ENCODE peak calls at places on chromosomes 5 and 9, in five cellular contexts. One of them, this sample, is unnamed.

GRCh38 chr5:147290261-147290660 is 55.4 kb downstream of the STK32A start:
- DNase-seq in lower leg skin: no peak
- DNase-seq in HFF-Myc: no peak
- DNase-seq in heart right ventricle: no peak
- DNase-seq in brain microvascular endothelial cell: no peak
- DNase-seq in this sample: no peak

GRCh38 chr9:77922587-77922986 is 109.0 kb downstream of the GNAQ start:
- DNase-seq in lower leg skin: no peak
- DNase-seq in HFF-Myc: no peak
- DNase-seq in heart right ventricle: no peak
- DNase-seq in brain microvascular endothelial cell: peak; percentile 57
- DNase-seq in this sample: no peak

GRCh38 chr9:72228282-72228681 is 79.0 kb downstream of the GDA start:
- DNase-seq in lower leg skin: no peak
- DNase-seq in HFF-Myc: no peak
- DNase-seq in heart right ventricle: no peak
- DNase-seq in brain microvascular endothelial cell: no peak
- DNase-seq in this sample: no peak

GRCh38 chr9:132827366-132827765 is 50.7 kb downstream of the AK8 start:
- DNase-seq in lower leg skin: no peak
- DNase-seq in HFF-Myc: no peak
- DNase-seq in heart right ventricle: no peak
- DNase-seq in brain microvascular endothelial cell: no peak
- DNase-seq in this sample: no peak

GRCh38 chr5:2985718-2986117 is 234.2 kb upstream of the IRX2 start:
- DNase-seq in lower leg skin: no peak
- DNase-seq in HFF-Myc: no peak
- DNase-seq in heart right ventricle: no peak
- DNase-seq in brain microvascular endothelial cell: no peak
- DNase-seq in this sample: no peak

GRCh38 chr5:52915176-52915875 is 73.8 kb upstream of the ITGA2 start:
- DNase-seq in lower leg skin: peak; percentile 37
- DNase-seq in HFF-Myc: peak; percentile 60
- DNase-seq in heart right ventricle: peak; percentile 8
- DNase-seq in brain microvascular endothelial cell: peak; percentile 76
- DNase-seq in this sample: peak; percentile 87

GRCh38 chr9:129317179-129318011 is 139.3 kb upstream of the IER5L start:
- DNase-seq in lower leg skin: peak; percentile 7
- DNase-seq in HFF-Myc: no peak
- DNase-seq in heart right ventricle: no peak
- DNase-seq in brain microvascular endothelial cell: peak; percentile 51
- DNase-seq in this sample: no peak

GRCh38 chr5:117624226-117624625 is 1049.6 kb upstream of the SEMA6A start:
- DNase-seq in lower leg skin: no peak
- DNase-seq in HFF-Myc: no peak
- DNase-seq in heart right ventricle: no peak
- DNase-seq in brain microvascular endothelial cell: no peak
- DNase-seq in this sample: no peak

GRCh38 chr5:7179364-7179763 is 216.6 kb upstream of the ADCY2 start:
- DNase-seq in lower leg skin: no peak
- DNase-seq in HFF-Myc: no peak
- DNase-seq in heart right ventricle: no peak
- DNase-seq in brain microvascular endothelial cell: no peak
- DNase-seq in this sample: no peak

GRCh38 chr5:159631001-159631400 is 285.3 kb upstream of the ADRA1B start:
- DNase-seq in lower leg skin: no peak
- DNase-seq in HFF-Myc: no peak
- DNase-seq in heart right ventricle: no peak
- DNase-seq in brain microvascular endothelial cell: no peak
- DNase-seq in this sample: no peak

GRCh38 chr5:55601209-55601618 is 66.5 kb upstream of the PLPP1 start:
- DNase-seq in lower leg skin: peak; percentile 87
- DNase-seq in HFF-Myc: peak; percentile 82
- DNase-seq in heart right ventricle: peak; percentile 74
- DNase-seq in brain microvascular endothelial cell: peak; percentile 81
- DNase-seq in this sample: peak; percentile 90

GRCh38 chr9:4663956-4664355 is 1.9 kb downstream of the PLPP6 start:
- DNase-seq in lower leg skin: no peak
- DNase-seq in HFF-Myc: no peak
- DNase-seq in heart right ventricle: no peak
- DNase-seq in brain microvascular endothelial cell: no peak
- DNase-seq in this sample: no peak

GRCh38 chr9:4665357-4665756 is 923 bp downstream of the SPATA6L start:
- DNase-seq in lower leg skin: no peak
- DNase-seq in HFF-Myc: no peak
- DNase-seq in heart right ventricle: no peak
- DNase-seq in brain microvascular endothelial cell: no peak
- DNase-seq in this sample: no peak

GRCh38 chr9:4668604-4669003 is 2.3 kb upstream of the SPATA6L start:
- DNase-seq in lower leg skin: no peak
- DNase-seq in HFF-Myc: no peak
- DNase-seq in heart right ventricle: no peak
- DNase-seq in brain microvascular endothelial cell: no peak
- DNase-seq in this sample: no peak

GRCh38 chr9:4667681-4668080 is 1.4 kb upstream of the SPATA6L start:
- DNase-seq in lower leg skin: no peak
- DNase-seq in HFF-Myc: no peak
- DNase-seq in heart right ventricle: no peak
- DNase-seq in brain microvascular endothelial cell: no peak
- DNase-seq in this sample: no peak

DNA sequence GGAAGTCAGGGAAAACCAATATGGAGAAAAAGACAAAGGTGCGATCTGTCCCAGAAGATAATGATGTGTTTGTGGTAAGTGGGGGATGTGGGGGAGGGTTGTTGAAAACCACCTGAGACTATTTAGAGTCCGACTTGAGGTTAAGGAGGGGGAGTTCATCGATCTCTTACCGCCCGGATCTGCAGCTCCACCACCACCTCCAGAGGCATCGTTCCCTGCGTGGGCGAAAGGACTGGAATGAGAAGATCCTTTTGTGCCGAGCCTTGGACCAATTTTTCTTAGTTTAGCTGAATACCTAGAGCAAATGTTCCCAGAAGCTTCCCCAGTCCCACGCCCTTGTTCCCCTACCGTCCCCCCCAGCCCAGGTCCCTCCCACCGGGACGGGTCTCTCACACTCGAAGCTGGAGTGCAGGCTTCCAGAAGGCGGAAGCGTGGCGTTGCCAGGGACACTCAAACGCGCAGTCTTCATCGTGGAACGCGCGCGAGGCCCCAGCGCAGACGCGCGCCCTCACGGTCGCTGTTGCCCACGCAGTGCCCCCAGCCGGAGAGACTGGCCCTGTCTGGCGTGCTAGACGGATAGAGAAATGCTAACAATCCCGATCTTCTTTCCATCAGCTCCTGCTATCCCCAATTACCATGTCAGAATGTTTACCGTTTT is at the start of gene SPATA6L:
- DNase-seq in lower leg skin: peak; percentile 56
- DNase-seq in HFF-Myc: no peak
- DNase-seq in heart right ventricle: peak; percentile 71
- DNase-seq in brain microvascular endothelial cell: no peak
- DNase-seq in this sample: peak; percentile 43
- TF ChIP-seq CTCF in lower leg skin: no peak
- TF ChIP-seq CTCF in HFF-Myc: no peak
- TF ChIP-seq CTCF in heart right ventricle: no peak
- TF ChIP-seq CTCF in brain microvascular endothelial cell: peak; percentile 23
- TF ChIP-seq CTCF in this sample: peak; percentile 10

DNA sequence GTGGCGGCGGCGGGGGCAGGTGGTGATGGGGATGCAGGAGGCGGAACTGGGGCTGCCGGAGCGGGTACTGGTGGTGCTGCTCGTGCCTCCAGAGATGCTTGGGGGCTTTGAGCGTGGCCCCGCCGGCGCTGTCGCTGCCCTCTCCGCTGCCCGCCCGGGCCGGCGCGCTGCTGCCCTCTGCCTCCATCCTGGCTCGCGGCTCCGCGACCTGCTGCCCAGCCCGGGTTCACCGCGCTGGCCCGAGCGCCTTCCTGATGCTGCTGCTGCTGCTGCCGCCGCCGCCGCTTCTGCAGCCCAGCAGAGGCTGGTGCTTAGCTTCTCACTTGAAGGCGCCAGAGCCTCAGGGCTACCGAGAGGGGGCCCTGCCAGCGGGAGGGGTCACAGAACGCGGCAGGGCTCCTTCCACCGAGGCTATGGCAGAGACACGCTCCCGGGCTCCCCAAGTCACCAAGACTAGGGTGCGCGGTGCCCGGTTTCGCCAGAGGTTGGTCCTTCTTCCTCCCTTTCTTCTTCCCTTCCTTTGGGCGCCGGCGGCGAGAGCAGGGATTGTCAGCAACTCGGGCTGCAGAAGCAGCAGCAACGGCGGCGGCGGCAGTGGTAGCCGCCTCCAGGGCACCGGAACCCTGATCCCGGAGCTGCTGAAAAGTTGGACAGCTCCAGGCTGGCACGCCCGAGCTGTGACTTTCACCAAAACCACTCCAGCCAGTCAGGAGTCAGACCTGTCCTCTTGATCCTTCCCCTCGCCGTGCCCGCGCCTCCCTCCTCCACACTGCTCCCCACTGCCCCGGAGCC is at the start of gene PDE4D:
- DNase-seq in lower leg skin: peak; percentile 16
- DNase-seq in HFF-Myc: peak; percentile 15
- DNase-seq in heart right ventricle: peak; percentile 39
- DNase-seq in brain microvascular endothelial cell: peak; percentile 49
- DNase-seq in this sample: peak; percentile 72
- H3K4me3 ChIP-seq in lower leg skin: no peak within 1 kb of the TSS
- H3K4me3 ChIP-seq in HFF-Myc: peak within 1 kb of the TSS; percentile 54
- H3K4me3 ChIP-seq in heart right ventricle: no peak within 1 kb of the TSS
- H3K4me3 ChIP-seq in brain microvascular endothelial cell: peak within 1 kb of the TSS; percentile 52
- H3K4me3 ChIP-seq in this sample: peak within 1 kb of the TSS; percentile 38

DNA sequence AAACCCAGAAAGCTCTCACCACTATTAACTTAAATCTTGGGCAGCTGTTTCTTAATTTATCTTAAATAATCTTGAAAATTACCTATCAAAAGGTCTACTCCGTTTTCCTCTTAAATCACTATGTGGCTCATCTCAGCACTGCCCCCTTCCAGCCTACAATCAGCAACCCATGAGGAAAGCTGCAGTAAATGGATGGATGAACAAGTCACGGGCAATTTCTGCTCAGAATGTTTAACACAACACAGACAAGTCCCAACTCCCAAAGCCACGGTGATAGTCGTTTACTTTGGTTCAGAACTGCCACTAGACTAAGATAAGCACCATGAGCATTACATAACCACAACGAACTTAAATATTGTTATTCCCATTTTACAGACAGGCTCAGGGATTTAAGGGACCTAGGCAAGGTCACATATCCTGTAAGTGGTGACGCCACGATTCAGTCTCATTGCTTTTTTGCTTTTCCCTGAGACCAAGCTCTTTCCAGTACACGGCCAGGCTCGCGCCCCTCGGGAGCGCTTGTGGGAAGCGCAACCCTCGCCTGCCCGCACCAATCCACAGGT is 2.0 kb upstream of the SMIM27 start:
- DNase-seq in lower leg skin: no peak
- DNase-seq in HFF-Myc: no peak
- DNase-seq in heart right ventricle: no peak
- DNase-seq in brain microvascular endothelial cell: peak; percentile 32
- DNase-seq in this sample: peak; percentile 45
- TF ChIP-seq CTCF in lower leg skin: no peak
- TF ChIP-seq CTCF in HFF-Myc: no peak
- TF ChIP-seq CTCF in heart right ventricle: no peak
- TF ChIP-seq CTCF in brain microvascular endothelial cell: peak; percentile 47
- TF ChIP-seq CTCF in this sample: peak; percentile 22

GRCh38 chr5:44294492-44294891 is 94.7 kb downstream of the FGF10 start:
- DNase-seq in lower leg skin: peak; percentile 45
- DNase-seq in HFF-Myc: no peak
- DNase-seq in heart right ventricle: peak; percentile 25
- DNase-seq in brain microvascular endothelial cell: no peak
- DNase-seq in this sample: no peak
- H3K4me3 ChIP-seq in lower leg skin: no peak overlapping the region
- H3K4me3 ChIP-seq in HFF-Myc: no peak overlapping the region
- H3K4me3 ChIP-seq in heart right ventricle: no peak overlapping the region
- H3K4me3 ChIP-seq in brain microvascular endothelial cell: no peak overlapping the region
- H3K4me3 ChIP-seq in this sample: no peak overlapping the region

GRCh38 chr5:78568212-78568611 is 80.4 kb downstream of the LHFPL2 start:
- DNase-seq in lower leg skin: no peak
- DNase-seq in HFF-Myc: no peak
- DNase-seq in heart right ventricle: no peak
- DNase-seq in brain microvascular endothelial cell: no peak
- DNase-seq in this sample: no peak
- TF ChIP-seq CTCF in lower leg skin: no peak
- TF ChIP-seq CTCF in HFF-Myc: no peak
- TF ChIP-seq CTCF in heart right ventricle: no peak
- TF ChIP-seq CTCF in brain microvascular endothelial cell: no peak
- TF ChIP-seq CTCF in this sample: no peak

GRCh38 chr9:85960688-85961093 is 19.7 kb downstream of the NAA35 start:
- DNase-seq in lower leg skin: no peak
- DNase-seq in HFF-Myc: no peak
- DNase-seq in heart right ventricle: no peak
- DNase-seq in brain microvascular endothelial cell: no peak
- DNase-seq in this sample: no peak
- H3K4me3 ChIP-seq in lower leg skin: no peak overlapping the region
- H3K4me3 ChIP-seq in HFF-Myc: no peak overlapping the region
- H3K4me3 ChIP-seq in heart right ventricle: no peak overlapping the region
- H3K4me3 ChIP-seq in brain microvascular endothelial cell: no peak overlapping the region
- H3K4me3 ChIP-seq in this sample: no peak overlapping the region

GRCh38 chr5:8905021-8905420 is 640.9 kb downstream of the SEMA5A start:
- DNase-seq in lower leg skin: no peak
- DNase-seq in HFF-Myc: peak; percentile 63
- DNase-seq in heart right ventricle: no peak
- DNase-seq in brain microvascular endothelial cell: peak; percentile 42
- DNase-seq in this sample: peak; percentile 61

GRCh38 chr5:8912106-8912505 is 633.8 kb downstream of the SEMA5A start:
- DNase-seq in lower leg skin: no peak
- DNase-seq in HFF-Myc: no peak
- DNase-seq in heart right ventricle: no peak
- DNase-seq in brain microvascular endothelial cell: peak; percentile 72
- DNase-seq in this sample: peak; percentile 35

GRCh38 chr5:8907168-8907868 is 638.6 kb downstream of the SEMA5A start:
- DNase-seq in lower leg skin: no peak
- DNase-seq in HFF-Myc: peak; percentile 36
- DNase-seq in heart right ventricle: no peak
- DNase-seq in brain microvascular endothelial cell: peak; percentile 13
- DNase-seq in this sample: peak; percentile 86

GRCh38 chr5:8906303-8906967 is 639.4 kb downstream of the SEMA5A start:
- DNase-seq in lower leg skin: no peak
- DNase-seq in HFF-Myc: peak; percentile 30
- DNase-seq in heart right ventricle: no peak
- DNase-seq in brain microvascular endothelial cell: peak; percentile 68
- DNase-seq in this sample: peak; percentile 75

GRCh38 chr5:8908055-8908683 is 637.7 kb downstream of the SEMA5A start:
- DNase-seq in lower leg skin: no peak
- DNase-seq in HFF-Myc: peak; percentile 44
- DNase-seq in heart right ventricle: no peak
- DNase-seq in brain microvascular endothelial cell: peak; percentile 64
- DNase-seq in this sample: peak; percentile 44
- TF ChIP-seq CTCF in lower leg skin: no peak
- TF ChIP-seq CTCF in HFF-Myc: peak; percentile 97
- TF ChIP-seq CTCF in heart right ventricle: no peak
- TF ChIP-seq CTCF in brain microvascular endothelial cell: peak; percentile 95
- TF ChIP-seq CTCF in this sample: peak; percentile 84

This sample was measured in astrocyte of the spinal cord.